ENCODE peak calls at places on chromosomes 6 and 20, in nine cellular contexts. K, C, P, X, J, H, W, Z and E are unnamed samples.

GRCh38 chr6:135583256-135583758 is 85.8 kb upstream of the AHI1 start:
- DNase-seq in K (no peak), C (peak), P (no peak), X (no peak), J (no peak), H (no peak), W (no peak), Z (no peak), E (no peak)

GRCh38 chr20:53608456-53609413 is 15.1 kb upstream of the ZNF217 start:
- DNase-seq in K (peak), C (no peak), P (no peak), X (no peak), J (no peak), H (peak), W (peak), Z (no peak), E (peak)

GRCh38 chr20:54112221-54112884 is 42.0 kb upstream of the BCAS1 start:
- DNase-seq in K (no peak), C (no peak), P (no peak), X (no peak), J (peak), H (no peak), W (no peak), Z (peak), E (no peak)

GRCh38 chr6:50655848-50656453 is 57.4 kb upstream of the TFAP2D start:
- DNase-seq in K (peak), C (peak), P (no peak), X (peak), J (no peak), H (no peak), W (no peak), Z (no peak), E (no peak)

GRCh38 chr6:85390775-85391174 is 59.1 kb upstream of the NT5E start:
- DNase-seq in K (no peak), C (peak), P (no peak), X (no peak), J (no peak), H (no peak), W (peak), Z (no peak), E (no peak)

GRCh38 chr6:40932366-40932765 is 106.7 kb downstream of the UNC5CL start:
- DNase-seq in K (no peak), C (peak), P (no peak), X (no peak), J (no peak), H (no peak), W (no peak), Z (no peak), E (no peak)

GRCh38 chr6:152087096-152087495 is 279.6 kb downstream of the ESR1 start:
- DNase-seq in K (no peak), C (peak), P (no peak), X (no peak), J (no peak), H (no peak), W (no peak), Z (no peak), E (no peak)

GRCh38 chr6:114747995-114748625 is 405.3 kb upstream of the HS3ST5 start:
- DNase-seq in K (peak), C (peak), P (peak), X (peak), J (no peak), H (no peak), W (peak), Z (peak), E (no peak)

GRCh38 chr6:54040545-54040944 is 70.7 kb upstream of the MLIP start:
- DNase-seq in K (no peak), C (no peak), P (no peak), X (no peak), J (no peak), H (no peak), W (no peak), Z (no peak), E (no peak)

GRCh38 chr6:163903528-163903927 is 489.0 kb downstream of the QKI start:
- DNase-seq in K (no peak), C (no peak), P (no peak), X (no peak), J (no peak), H (no peak), W (no peak), Z (no peak), E (no peak)

GRCh38 chr20:25273541-25274358 is 25.9 kb downstream of the PYGB start:
- DNase-seq in K (no peak), C (no peak), P (no peak), X (no peak), J (peak), H (no peak), W (no peak), Z (peak), E (peak)

GRCh38 chr6:158512809-158513208 is 47.1 kb upstream of the TMEM181 start:
- DNase-seq in K (no peak), C (no peak), P (no peak), X (no peak), J (no peak), H (no peak), W (no peak), Z (no peak), E (no peak)

GRCh38 chr20:58481541-58482021 is 33.6 kb downstream of the APCDD1L start:
- DNase-seq in K (peak), C (peak), P (peak), X (peak), J (no peak), H (peak), W (peak), Z (no peak), E (peak)
- TF ChIP-seq CTCF in K (peak), C (peak), P (peak), X (peak), J (peak), H (peak), W (peak), Z (peak), E (peak)

DNA sequence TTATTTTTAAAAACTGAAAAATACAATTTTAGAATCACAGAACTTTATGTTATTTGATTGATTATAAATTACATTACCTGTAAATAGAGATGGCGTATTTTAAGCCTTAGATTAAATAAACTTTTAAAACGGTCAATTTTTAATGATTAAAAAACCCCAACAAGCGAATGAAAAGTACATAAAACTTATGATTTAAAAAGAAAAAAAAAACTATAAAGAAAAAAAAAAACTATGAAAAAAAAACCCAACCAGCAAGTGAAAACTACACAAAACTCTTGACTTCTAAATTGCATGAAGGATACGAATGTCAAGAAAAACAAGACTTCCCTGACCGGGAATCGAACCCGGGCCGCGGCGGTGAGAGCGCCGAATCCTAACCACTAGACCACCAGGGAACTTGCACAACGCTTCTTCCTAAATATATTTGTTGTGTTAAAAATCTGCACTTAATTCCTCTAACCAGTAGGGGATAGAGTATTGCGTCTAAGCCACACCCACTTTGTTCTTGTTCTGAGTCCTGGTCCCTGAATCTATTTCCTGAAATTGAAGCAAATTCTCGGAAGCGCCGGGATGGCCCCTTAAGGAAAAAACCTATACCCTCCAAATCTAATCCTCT is 10.7 kb upstream of the NCOA7 start:
- DNase-seq in K (peak), C (peak), P (peak), X (peak), J (peak), H (peak), W (peak), Z (peak), E (peak)
- TF ChIP-seq CTCF in K (no peak), C (no peak), P (no peak), X (no peak), J (peak), H (no peak), W (peak), Z (peak), E (peak)

GRCh38 chr20:58819921-58820320 is 30.8 kb downstream of the GNAS-AS1 start:
- DNase-seq in K (no peak), C (no peak), P (no peak), X (no peak), J (no peak), H (no peak), W (no peak), Z (no peak), E (no peak)

GRCh38 chr20:58825450-58825849 is 25.3 kb downstream of the GNAS-AS1 start:
- DNase-seq in K (no peak), C (no peak), P (no peak), X (no peak), J (no peak), H (no peak), W (no peak), Z (no peak), E (no peak)

GRCh38 chr20:58824843-58825242 is 25.9 kb downstream of the GNAS-AS1 start:
- DNase-seq in K (no peak), C (no peak), P (no peak), X (no peak), J (no peak), H (no peak), W (no peak), Z (no peak), E (peak)

GRCh38 chr20:58822748-58823730 is 27.7 kb downstream of the GNAS-AS1 start:
- DNase-seq in K (no peak), C (no peak), P (no peak), X (no peak), J (no peak), H (no peak), W (no peak), Z (no peak), E (no peak)

GRCh38 chr20:58822175-58822574 is 28.5 kb downstream of the GNAS-AS1 start:
- DNase-seq in K (no peak), C (no peak), P (no peak), X (no peak), J (no peak), H (no peak), W (no peak), Z (no peak), E (no peak)
- TF ChIP-seq CTCF in K (no peak), C (no peak), P (no peak), X (no peak), J (no peak), H (peak), W (no peak), Z (peak), E (peak)

GRCh38 chr6:62615366-62616015 is 329.5 kb upstream of the KHDRBS2 start:
- DNase-seq in K (no peak), C (no peak), P (no peak), X (no peak), J (no peak), H (no peak), W (no peak), Z (peak), E (no peak)
- TF ChIP-seq CTCF in K (no peak), C (no peak), P (no peak), X (no peak), J (no peak), H (no peak), W (no peak), Z (no peak), E (no peak)

GRCh38 chr6:27448456-27448855 is 24.4 kb downstream of the ZNF184 start:
- DNase-seq in K (no peak), C (no peak), P (no peak), X (no peak), J (no peak), H (no peak), W (no peak), Z (no peak), E (no peak)

GRCh38 chr6:27451660-27452390 is 21.1 kb downstream of the ZNF184 start:
- DNase-seq in K (no peak), C (no peak), P (no peak), X (no peak), J (no peak), H (no peak), W (no peak), Z (no peak), E (no peak)

DNA sequence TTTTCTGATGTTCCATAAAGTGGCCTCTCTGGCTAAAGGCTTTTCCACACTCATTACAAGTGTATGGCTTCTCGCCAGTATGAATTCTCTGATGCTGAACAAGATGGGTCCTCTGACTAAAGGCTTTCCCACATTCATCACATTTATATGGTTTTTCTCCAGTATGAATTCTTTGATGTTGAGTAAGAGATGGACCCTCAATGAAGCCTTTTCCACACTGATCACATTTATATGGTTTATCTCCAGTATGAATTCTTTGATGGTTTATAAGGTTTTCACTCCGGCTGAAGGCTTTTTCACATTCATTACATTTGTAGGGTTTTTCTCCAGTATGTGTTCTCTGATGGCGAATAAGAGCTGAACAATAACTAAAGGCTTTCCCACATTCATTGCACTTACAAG is 20.4 kb downstream of the ZNF184 start:
- DNase-seq in K (no peak), C (no peak), P (no peak), X (no peak), J (no peak), H (no peak), W (peak), Z (no peak), E (no peak)
- TF ChIP-seq CTCF in K (no peak), C (no peak), P (no peak), X (no peak), J (no peak), H (no peak), W (no peak), Z (no peak), E (no peak)

DNA sequence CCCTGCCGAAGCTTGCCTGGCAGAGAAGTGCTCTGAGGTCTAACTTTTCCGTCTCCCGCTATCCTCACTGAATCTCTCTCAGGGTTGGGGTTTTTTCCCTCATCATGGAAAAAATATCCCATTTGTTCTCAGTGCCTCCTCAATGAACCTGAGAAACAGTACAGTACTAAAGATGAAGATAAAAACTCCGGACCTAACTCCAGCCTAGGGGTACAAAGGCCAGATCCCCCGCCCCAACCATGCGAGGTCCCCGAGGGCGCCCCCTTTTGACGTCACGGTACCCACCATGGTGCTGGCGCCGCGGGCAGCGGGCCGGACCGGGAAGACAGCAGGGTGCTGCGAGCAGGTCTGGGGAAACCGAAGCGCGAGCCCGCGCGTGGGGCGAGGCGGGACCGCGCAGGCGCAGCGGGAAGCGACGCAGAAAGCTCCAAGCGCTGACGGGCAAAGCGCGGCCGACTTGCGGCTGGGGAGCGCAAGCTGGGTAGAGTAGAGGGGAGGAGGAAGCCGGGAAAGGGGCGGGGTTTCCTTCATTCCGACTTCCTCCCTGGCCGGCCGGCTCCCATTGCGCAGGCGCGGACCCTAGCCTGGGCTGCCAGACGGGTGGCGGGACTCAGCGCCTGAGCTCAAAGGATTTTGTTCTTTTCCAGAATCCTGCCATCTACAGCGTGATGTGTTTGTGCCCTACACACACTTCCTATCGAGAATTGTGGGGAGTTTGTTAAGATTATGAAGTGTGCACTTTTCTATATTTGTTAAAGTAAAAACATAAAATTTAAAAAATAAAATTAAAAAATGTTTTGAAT is at the start of gene LSM2:
- DNase-seq in K (peak), C (peak), P (peak), X (peak), J (peak), H (peak), W (peak), Z (peak), E (peak)
- TF ChIP-seq CTCF in K (no peak), C (no peak), P (peak), X (peak), J (no peak), H (peak), W (peak), Z (peak), E (peak)

DNA sequence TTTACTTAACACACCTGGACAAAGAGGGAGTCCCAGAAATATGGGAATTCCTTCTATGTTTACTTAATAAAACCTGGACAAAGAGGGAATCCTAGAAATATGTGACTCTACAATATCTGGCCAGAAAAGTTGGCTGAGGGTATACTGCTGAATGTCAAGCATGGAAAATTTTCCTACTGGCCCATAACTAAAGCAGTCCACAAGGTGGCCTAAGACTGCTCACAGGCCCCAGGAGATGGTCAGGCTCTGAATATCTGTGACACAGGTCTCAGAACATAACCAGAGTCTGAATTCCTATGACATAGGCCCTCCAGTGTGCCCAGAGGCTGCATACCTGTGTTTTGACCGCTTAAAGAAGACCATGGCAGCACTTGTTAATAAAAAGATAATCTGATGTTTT is 578.2 kb upstream of the NRSN1 start:
- DNase-seq in K (no peak), C (no peak), P (no peak), X (peak), J (no peak), H (peak), W (no peak), Z (no peak), E (no peak)
- TF ChIP-seq CTCF in K (no peak), C (no peak), P (no peak), X (no peak), J (no peak), H (peak), W (peak), Z (no peak), E (no peak)

DNA sequence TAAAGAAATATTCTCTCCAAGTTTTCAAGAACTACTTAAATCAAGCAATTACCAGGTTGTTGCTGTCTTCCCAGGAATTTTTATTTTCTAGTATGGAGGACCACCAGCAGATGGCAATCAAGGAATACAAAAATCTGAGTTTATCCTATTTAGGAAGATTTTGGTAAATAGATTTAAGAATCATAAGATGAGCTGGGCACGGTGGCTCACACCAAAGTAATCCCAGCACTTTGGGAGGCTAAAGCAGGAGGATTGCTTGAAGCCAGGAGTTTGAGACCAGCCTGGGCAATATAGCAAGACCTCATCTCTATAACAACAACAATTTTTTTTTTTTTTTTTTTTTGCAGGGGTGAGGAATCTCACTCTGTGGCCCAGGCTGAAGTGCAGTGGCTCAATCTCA is 19.3 kb upstream of the SEC63 start:
- DNase-seq in K (no peak), C (peak), P (no peak), X (peak), J (no peak), H (no peak), W (peak), Z (no peak), E (no peak)
- TF ChIP-seq CTCF in K (peak), C (peak), P (peak), X (peak), J (no peak), H (peak), W (peak), Z (peak), E (peak)